ENCODE peak calls at places on chromosomes 5 and 9, in ten cellular contexts. Z, D, E, H, X, N, W, Y, J and O are unnamed samples.

GRCh38 chr5:82073179-82073578 is 101.4 kb downstream of the ATG10 start:
- DNase-seq in Z (no peak), D (no peak), E (no peak), H (peak), X (no peak), N (no peak), W (peak), Y (no peak), J (no peak), O (no peak)

GRCh38 chr5:173953528-173954090 is 35.4 kb upstream of the C5orf47 start:
- DNase-seq in Z (no peak), D (no peak), E (no peak), H (no peak), X (no peak), N (no peak), W (peak), Y (no peak), J (no peak), O (no peak)

GRCh38 chr5:31124026-31124425 is 69.5 kb upstream of the CDH6 start:
- DNase-seq in Z (no peak), D (no peak), E (no peak), H (no peak), X (no peak), N (no peak), W (no peak), Y (no peak), J (no peak), O (no peak)

GRCh38 chr9:129567329-129567728 is 53.6 kb downstream of the C9orf50 start:
- DNase-seq in Z (no peak), D (no peak), E (no peak), H (no peak), X (no peak), N (no peak), W (no peak), Y (no peak), J (no peak), O (no peak)

GRCh38 chr9:136439550-136440408 is at the start of gene INPP5E:
- DNase-seq in Z (peak), D (peak), E (no peak), H (peak), X (peak), N (peak), W (peak), Y (peak), J (peak), O (no peak)

GRCh38 chr5:13567819-13568218 is 376.7 kb downstream of the DNAH5 start:
- DNase-seq in Z (no peak), D (no peak), E (peak), H (peak), X (no peak), N (no peak), W (peak), Y (no peak), J (no peak), O (peak)

GRCh38 chr5:119656023-119656422 is 26.7 kb downstream of the FAM170A start:
- DNase-seq in Z (no peak), D (no peak), E (no peak), H (no peak), X (no peak), N (no peak), W (no peak), Y (no peak), J (no peak), O (no peak)

GRCh38 chr9:133242991-133243390 is 32.0 kb downstream of the ABO start:
- DNase-seq in Z (no peak), D (no peak), E (no peak), H (no peak), X (no peak), N (no peak), W (no peak), Y (no peak), J (no peak), O (no peak)

GRCh38 chr9:84759300-84759750 is 89.8 kb downstream of the NTRK2 start:
- DNase-seq in Z (no peak), D (no peak), E (no peak), H (no peak), X (no peak), N (no peak), W (no peak), Y (no peak), J (no peak), O (no peak)

GRCh38 chr5:148934895-148935400 is 108.5 kb downstream of the ADRB2 start:
- DNase-seq in Z (no peak), D (no peak), E (no peak), H (peak), X (no peak), N (no peak), W (peak), Y (no peak), J (no peak), O (no peak)

GRCh38 chr5:14142202-14142855 is 813 bp upstream of the TRIO start:
- DNase-seq in Z (no peak), D (no peak), E (no peak), H (peak), X (no peak), N (no peak), W (no peak), Y (no peak), J (no peak), O (no peak)

GRCh38 chr9:69465473-69465872 is 140.5 kb downstream of the ENTREP1 start:
- DNase-seq in Z (no peak), D (no peak), E (no peak), H (peak), X (no peak), N (peak), W (no peak), Y (no peak), J (no peak), O (no peak)

GRCh38 chr5:91288117-91288516 is 95.0 kb downstream of the ARRDC3 start:
- DNase-seq in Z (no peak), D (no peak), E (no peak), H (peak), X (no peak), N (no peak), W (peak), Y (no peak), J (no peak), O (no peak)

GRCh38 chr9:129323999-129324553 is 146.0 kb upstream of the IER5L start:
- DNase-seq in Z (no peak), D (no peak), E (no peak), H (no peak), X (no peak), N (no peak), W (no peak), Y (no peak), J (no peak), O (no peak)